ENCODE peak calls at places on chromosomes 3 and 15, in ten cellular contexts. P is AG09309; L is stimulated activated CD8-positive, alpha-beta memory T cell treated with anti-CD3 and anti-CD28 coated beads, Interleukin-12 subunit alpha, Interleukin-12 subunit beta, amount 100 ng/mL, for 1 hour; T is activated CD8-positive, alpha-beta memory T cell treated with anti-CD3 and anti-CD28 coated beads for 24 hours; Z is activated naive CD4-positive, alpha-beta T cell treated with anti-CD3 and anti-CD28 coated beads, Interleukin-2, amount 50 U/mL, for 16 hours; C is kidney epithelial cell; S is stomach; W is CD4-positive, alpha-beta T cell; O is H9; A is head of caudate nucleus. Q is an unnamed sample.

GRCh38 chr3:148962513-148962912 is 28.8 kb upstream of the GYG1 start:
- DNase-seq in P (peak; percentile 43), Z (no peak), W (no peak), L (no peak), T (no peak), S (no peak), O (peak; percentile 81), C (peak; percentile 66), A (no peak), Q (no peak)

GRCh38 chr3:171526146-171526545 is 65.9 kb upstream of the TNIK start:
- DNase-seq in P (no peak), Z (no peak), T (no peak), O (no peak), L (no peak), A (no peak), S (no peak), W (no peak), C (no peak), Q (no peak)

GRCh38 chr15:83533548-83533947 is 86.4 kb downstream of the SH3GL3 start:
- DNase-seq in W (no peak), Z (no peak), O (no peak), T (no peak), S (no peak), P (no peak), A (no peak), C (no peak), L (no peak), Q (no peak)

GRCh38 chr3:60542981-60543380 is 708.3 kb downstream of the FHIT start:
- DNase-seq in T (no peak), L (no peak), W (no peak), S (no peak), Z (no peak), O (no peak), P (peak; percentile 4), A (no peak), C (no peak), Q (no peak)

GRCh38 chr15:35740761-35741160 is 194.8 kb upstream of the DPH6 start:
- DNase-seq in C (no peak), L (no peak), S (no peak), O (no peak), Z (no peak), W (no peak), P (peak; percentile 31), T (no peak), A (no peak), Q (no peak)

GRCh38 chr15:34847598-34847997 is 52.2 kb upstream of the ACTC1 start:
- DNase-seq in T (no peak), P (no peak), O (no peak), Z (no peak), C (no peak), L (no peak), A (no peak), W (no peak), S (no peak), Q (no peak)

GRCh38 chr3:190498293-190498692 is 15.6 kb upstream of the IL1RAP start:
- DNase-seq in O (no peak), S (no peak), L (no peak), C (no peak), Z (no peak), T (no peak), W (no peak), P (no peak), A (no peak), Q (no peak)

GRCh38 chr15:75694241-75695182 is 18.1 kb downstream of the CSPG4 start:
- DNase-seq in T (no peak), Z (no peak), W (no peak), L (no peak), P (peak; percentile 90), O (peak; percentile 74), C (peak; percentile 75), A (peak; percentile 57), S (peak; percentile 67), Q (peak; percentile 35)

GRCh38 chr3:52532517-52532837 is 1.2 kb downstream of the NT5DC2 start:
- DNase-seq in T (peak; percentile 69), W (no peak), O (no peak), A (no peak), Z (no peak), C (no peak), P (no peak), S (peak; percentile 41), L (no peak), Q (no peak)

GRCh38 chr3:9846931-9847488 is 3.2 kb upstream of the RPUSD3 start:
- DNase-seq in C (no peak), L (no peak), T (no peak), Z (no peak), O (no peak), W (no peak), A (no peak), S (no peak), P (no peak), Q (no peak)

GRCh38 chr3:151130437-151130836 is 45.0 kb downstream of the MED12L start:
- DNase-seq in P (no peak), A (no peak), O (no peak), Z (no peak), W (no peak), L (no peak), C (no peak), S (no peak), T (no peak), Q (no peak)

GRCh38 chr15:77545058-77545457 is 87.7 kb downstream of the LINGO1 start:
- DNase-seq in L (no peak), P (no peak), T (no peak), S (no peak), A (no peak), O (no peak), C (no peak), Z (no peak), W (no peak), Q (no peak)

GRCh38 chr3:190101320-190102117 is 19.2 kb downstream of the P3H2 start:
- DNase-seq in A (no peak), W (no peak), T (no peak), P (no peak), C (no peak), O (no peak), S (no peak), L (no peak), Z (no peak), Q (no peak)